ENCODE peak calls at places on chromosomes 7 and 10, in five cellular contexts. F is IMR-90, B is A549, U is HepG2, Z is H1. D is an unnamed sample.

GRCh38 chr7:100483101-100483727 is 513 bp upstream of the NYAP1 start:
- DNase-seq in Z (no peak), F (peak), B (peak), U (peak), D (peak)

GRCh38 chr10:22874189-22874854 is 53.5 kb upstream of the ARMC3 start:
- DNase-seq in Z (no peak), F (no peak), B (no peak), U (no peak), D (no peak)

GRCh38 chr7:51276967-51277366 is 39.6 kb downstream of the COBL start:
- DNase-seq in Z (no peak), F (no peak), B (no peak), U (no peak), D (no peak)

GRCh38 chr10:44070282-44070681 is 314.6 kb downstream of the CXCL12 start:
- DNase-seq in Z (no peak), U (no peak), B (no peak), F (no peak), D (no peak)

GRCh38 chr10:65482848-65483247 is 1443.0 kb upstream of the LRRTM3 start:
- DNase-seq in U (no peak), B (no peak), Z (no peak), F (no peak), D (no peak)

GRCh38 chr10:75658915-75659314 is 227.5 kb downstream of the LRMDA start:
- DNase-seq in F (no peak), U (no peak), B (no peak), Z (no peak), D (no peak)

GRCh38 chr10:66538908-66539307 is 386.9 kb upstream of the LRRTM3 start:
- DNase-seq in F (no peak), U (no peak), B (no peak), Z (no peak), D (no peak)

GRCh38 chr7:17275749-17276671 is 22.4 kb upstream of the AHR start:
- DNase-seq in U (peak), B (peak), F (peak), Z (no peak), D (no peak)

GRCh38 chr10:247480-247879 is 112.2 kb downstream of the ZMYND11 start:
- DNase-seq in Z (no peak), F (no peak), B (no peak), U (no peak), D (no peak)

GRCh38 chr7:15457959-15458955 is 103.6 kb downstream of the AGMO start:
- DNase-seq in Z (no peak), U (no peak), F (no peak), B (no peak), D (no peak)

GRCh38 chr7:134589491-134589941 is 40.6 kb downstream of the AKR1B15 start:
- DNase-seq in B (no peak), Z (no peak), F (peak), U (no peak), D (no peak)

GRCh38 chr7:16465469-16466086 is at the start of gene SOSTDC1:
- DNase-seq in Z (peak), B (no peak), F (no peak), U (no peak), D (peak)

GRCh38 chr7:115613836-115614235 is 416.7 kb downstream of the TFEC start:
- DNase-seq in F (peak), U (no peak), Z (no peak), B (no peak), D (no peak)

GRCh38 chr7:82633592-82633991 is 190.0 kb upstream of the CACNA2D1 start:
- DNase-seq in B (no peak), U (no peak), F (no peak), Z (no peak), D (no peak)

GRCh38 chr10:114776908-114777307 is 44.7 kb upstream of the FHIP2A start:
- DNase-seq in Z (no peak), U (no peak), F (no peak), B (no peak), D (no peak)

GRCh38 chr7:33837356-33837851 is 67.9 kb upstream of the BMPER start:
- DNase-seq in U (no peak), B (no peak), F (no peak), Z (no peak), D (no peak)

GRCh38 chr7:151631149-151631967 is 111.7 kb upstream of the RHEB start:
- DNase-seq in F (no peak), Z (no peak), U (no peak), B (peak), D (no peak)

GRCh38 chr7:52925332-52925731 is 110.1 kb upstream of the POM121L12 start:
- DNase-seq in U (no peak), Z (peak), B (no peak), F (no peak), D (no peak)

GRCh38 chr10:78623577-78624215 is 445.1 kb upstream of the ZMIZ1 start:
- DNase-seq in Z (no peak), B (peak), F (peak), U (peak), D (no peak)

GRCh38 chr7:1494447-1494846 is 9.7 kb downstream of the INTS1 start:
- DNase-seq in U (no peak), B (no peak), Z (no peak), F (no peak), D (no peak)

GRCh38 chr7:26506196-26506595 is 214.5 kb downstream of the SNX10 start:
- DNase-seq in F (no peak), U (no peak), Z (no peak), B (no peak), D (no peak)
- TF ChIP-seq RFX5 in F (no peak), U (no peak), Z (no peak), B (no peak), D (no peak)

GRCh38 chr7:40437498-40437897 is 302.7 kb downstream of the SUGCT start:
- DNase-seq in F (peak), Z (no peak), U (peak), B (peak), D (no peak)

GRCh38 chr7:40436761-40437160 is 302.0 kb downstream of the SUGCT start:
- DNase-seq in F (no peak), U (no peak), Z (no peak), B (no peak), D (no peak)

GRCh38 chr7:40437936-40438634 is 303.3 kb downstream of the SUGCT start:
- DNase-seq in B (no peak), F (peak), U (no peak), Z (no peak), D (no peak)
- TF ChIP-seq RFX5 in B (no peak), F (no peak), U (no peak), Z (no peak), D (no peak)

GRCh38 chr10:62248465-62248864 is 20.2 kb downstream of the RTKN2 start:
- DNase-seq in Z (no peak), U (no peak), B (no peak), F (peak), D (no peak)
- TF ChIP-seq RFX5 in Z (no peak), U (no peak), B (no peak), F (no peak), D (no peak)

DNA sequence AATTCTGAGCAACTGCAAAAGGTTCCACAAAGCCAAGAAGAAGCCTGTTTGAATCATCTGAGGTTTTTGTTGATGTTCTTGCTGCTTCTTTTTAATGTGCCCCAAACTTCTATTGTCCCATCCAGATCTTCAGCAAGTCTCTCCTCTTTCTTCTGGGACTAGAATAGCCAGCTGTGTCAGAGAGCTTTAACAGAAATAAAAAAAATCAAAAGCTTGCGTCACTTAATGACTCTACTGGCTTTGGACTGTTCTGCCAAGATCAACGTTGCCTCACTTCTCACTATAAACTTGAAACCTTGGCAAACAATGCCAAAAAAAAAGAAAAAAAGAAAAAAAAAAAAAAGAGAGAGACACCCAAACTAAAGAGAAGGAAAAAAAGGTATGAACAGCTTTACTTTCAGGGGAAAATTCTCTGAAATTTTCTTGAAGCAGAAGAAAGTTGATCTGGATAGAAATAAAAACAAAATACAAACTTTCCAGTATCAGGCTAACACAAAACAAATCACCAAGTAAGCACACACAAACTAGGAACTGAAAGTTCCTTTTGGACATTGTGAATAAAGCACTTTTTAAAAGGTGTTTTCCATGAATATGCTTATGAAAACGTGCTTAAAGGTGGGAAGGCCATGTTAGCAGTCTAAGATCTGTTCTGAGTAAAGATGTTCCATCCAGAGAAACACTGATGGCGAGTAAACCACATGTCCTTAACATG is 14.8 kb downstream of the USP54 start:
- DNase-seq in F (peak), B (peak), U (peak), Z (no peak), D (no peak)
- TF ChIP-seq RFX5 in F (no peak), B (no peak), U (no peak), Z (no peak), D (no peak)

DNA sequence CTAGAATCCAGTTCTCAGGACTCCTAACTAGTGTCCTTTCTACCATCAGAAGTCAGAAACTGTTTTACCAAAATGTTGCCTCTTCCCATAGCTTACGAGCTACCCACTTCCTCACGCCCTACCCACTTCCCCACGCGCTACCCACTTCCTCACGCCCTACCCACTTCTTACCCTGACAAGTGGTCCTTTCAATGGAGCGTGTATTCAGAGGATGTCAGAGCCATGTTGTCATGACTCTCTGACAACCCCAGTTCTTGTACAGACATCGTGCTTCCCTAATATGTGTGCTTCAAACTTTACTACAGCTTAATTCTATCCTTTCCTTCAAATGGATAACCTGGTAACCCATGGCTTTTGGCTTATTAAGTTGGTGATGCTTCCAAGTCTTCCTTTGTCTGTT is 84.8 kb upstream of the PHF14 start:
- DNase-seq in B (no peak), Z (no peak), U (no peak), F (no peak), D (no peak)
- TF ChIP-seq RFX5 in B (no peak), Z (no peak), U (no peak), F (no peak), D (no peak)

DNA sequence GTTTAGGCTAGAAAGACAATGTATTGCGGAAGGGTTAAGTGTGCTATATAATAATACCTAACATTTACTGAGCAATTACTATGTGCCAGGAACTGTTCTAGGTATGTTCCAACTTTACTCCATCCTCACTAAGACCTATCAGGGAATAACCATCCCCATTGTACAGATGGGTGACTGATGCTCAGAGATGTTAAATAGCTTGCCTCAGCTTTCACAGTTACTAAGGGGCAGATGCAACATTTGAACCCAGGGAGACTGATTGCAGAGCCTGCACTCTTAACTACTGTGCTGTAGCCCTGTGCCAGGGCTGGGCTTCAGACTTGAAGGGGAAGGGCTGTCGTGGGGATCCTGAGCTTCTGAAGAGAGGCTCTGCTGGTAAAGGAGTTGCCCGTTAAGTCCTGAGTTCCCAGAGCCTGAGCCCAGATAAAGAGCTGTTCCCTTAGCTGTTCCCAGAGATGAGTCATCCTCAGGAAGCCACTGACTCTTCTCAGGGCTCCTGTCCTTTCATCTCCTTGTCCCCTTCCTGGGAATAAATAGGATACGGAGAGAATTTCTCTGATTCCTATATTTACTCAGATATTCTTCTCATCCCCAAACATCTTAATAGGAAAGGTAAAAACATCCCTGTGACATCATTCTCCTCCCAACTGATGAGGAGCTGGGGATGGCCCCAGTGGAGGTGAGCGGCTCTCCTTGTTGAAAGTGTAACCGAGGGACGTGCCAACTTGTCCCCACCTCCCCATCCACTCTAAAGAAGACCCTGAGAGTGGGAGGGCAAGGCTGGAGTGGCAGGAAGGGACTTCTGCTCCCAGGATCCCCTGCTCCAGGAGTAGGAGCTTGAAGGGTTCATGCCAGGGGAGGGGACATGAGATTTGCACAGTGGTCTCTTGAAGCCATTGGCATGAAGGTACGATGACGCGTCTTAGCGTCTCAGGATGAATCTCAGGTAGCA is 28.0 kb upstream of the HABP2 start:
- DNase-seq in Z (no peak), U (no peak), B (no peak), F (no peak), D (no peak)
- TF ChIP-seq RFX5 in Z (no peak), U (no peak), B (no peak), F (no peak), D (no peak)

DNA sequence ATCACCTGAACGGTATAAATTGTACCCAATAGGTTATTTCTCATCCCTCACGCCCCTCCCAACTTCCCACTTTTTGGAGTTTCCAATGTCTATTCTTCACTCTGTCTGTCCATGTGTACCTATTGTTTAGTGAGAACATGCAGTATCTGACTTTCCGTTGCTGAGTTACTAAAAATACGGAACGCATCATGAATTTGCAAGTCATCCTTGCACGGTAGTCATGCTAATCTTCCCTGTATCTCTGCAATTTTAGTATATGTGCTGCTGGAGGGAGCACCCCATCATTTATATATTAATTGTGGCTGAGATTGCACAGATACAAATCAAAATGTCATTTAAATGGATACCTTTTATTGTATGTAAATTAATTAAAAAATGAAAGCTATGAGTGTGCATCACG is 75.7 kb upstream of the SFMBT2 start:
- DNase-seq in U (no peak), B (no peak), F (no peak), Z (no peak), D (no peak)
- TF ChIP-seq RFX5 in U (no peak), B (no peak), F (no peak), Z (no peak), D (no peak)

DNA sequence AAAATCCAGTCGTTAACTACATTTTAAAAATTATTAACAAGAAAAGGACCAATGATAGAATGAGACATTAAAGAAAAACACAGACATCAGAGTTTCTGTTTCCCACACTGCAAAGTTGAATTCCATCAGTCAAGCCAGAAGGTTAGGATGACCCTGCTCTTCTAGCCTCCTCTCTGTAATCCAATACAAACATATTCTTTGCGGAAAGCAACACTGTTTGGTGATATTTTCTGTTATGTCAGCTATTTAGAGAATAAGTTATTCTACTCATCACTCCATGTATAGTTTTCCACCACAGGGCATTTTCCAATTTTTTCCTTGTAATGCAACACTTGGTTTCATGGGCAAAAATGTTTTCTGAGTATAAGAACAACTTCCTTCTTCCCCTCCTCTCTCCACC is 152.3 kb downstream of the EVX1 start:
- DNase-seq in F (no peak), B (no peak), Z (no peak), U (no peak), D (no peak)
- TF ChIP-seq RFX5 in F (no peak), B (no peak), Z (no peak), U (no peak), D (no peak)